ENCODE peak calls at places on chromosomes 4 and X, in eight cellular contexts. One of them, this sample, is unnamed.

GRCh38 chrX:18888281-18888680 is 95.6 kb downstream of the PHKA2 start:
- DNase-seq in EL: no peak
- DNase-seq in left ventricle myocardium inferior: no peak
- DNase-seq in endothelial cell: no peak
- DNase-seq in Caco-2: no peak
- DNase-seq in BJ: no peak
- DNase-seq in neural crest cell: no peak
- DNase-seq in fibroblast of lung: no peak
- DNase-seq in this sample: no peak

GRCh38 chr4:18670034-18670433 is 648.5 kb upstream of the LCORL start:
- DNase-seq in EL: no peak
- DNase-seq in left ventricle myocardium inferior: no peak
- DNase-seq in neural crest cell: no peak
- DNase-seq in fibroblast of lung: no peak
- DNase-seq in BJ: no peak
- DNase-seq in endothelial cell: no peak
- DNase-seq in Caco-2: no peak
- DNase-seq in this sample: no peak

GRCh38 chrX:49029876-49030275 is 13.3 kb downstream of the TFE3 start:
- DNase-seq in Caco-2: peak; percentile 80
- DNase-seq in left ventricle myocardium inferior: no peak
- DNase-seq in fibroblast of lung: no peak
- DNase-seq in endothelial cell: no peak
- DNase-seq in EL: no peak
- DNase-seq in BJ: no peak
- DNase-seq in neural crest cell: no peak
- DNase-seq in this sample: peak; percentile 16

GRCh38 chr4:117983541-117984451 is 50.5 kb upstream of the NDST3 start:
- DNase-seq in neural crest cell: no peak
- DNase-seq in endothelial cell: no peak
- DNase-seq in EL: peak; percentile 5
- DNase-seq in left ventricle myocardium inferior: no peak
- DNase-seq in BJ: no peak
- DNase-seq in fibroblast of lung: no peak
- DNase-seq in Caco-2: no peak
- DNase-seq in this sample: peak; percentile 72

GRCh38 chrX:119389214-119389613 is 9.9 kb upstream of the SLC25A43 start:
- DNase-seq in Caco-2: peak; percentile 53
- DNase-seq in fibroblast of lung: no peak
- DNase-seq in BJ: no peak
- DNase-seq in endothelial cell: no peak
- DNase-seq in neural crest cell: no peak
- DNase-seq in left ventricle myocardium inferior: no peak
- DNase-seq in EL: no peak
- DNase-seq in this sample: no peak

GRCh38 chr4:113292371-113293042 is 243.1 kb downstream of the ANK2 start:
- DNase-seq in neural crest cell: peak; percentile 25
- DNase-seq in fibroblast of lung: peak; percentile 85
- DNase-seq in left ventricle myocardium inferior: peak; percentile 37
- DNase-seq in BJ: no peak
- DNase-seq in EL: peak; percentile 2
- DNase-seq in Caco-2: no peak
- DNase-seq in endothelial cell: no peak
- DNase-seq in this sample: no peak

GRCh38 chr4:98564847-98565246 is 93.6 kb downstream of the TSPAN5 start:
- DNase-seq in left ventricle myocardium inferior: no peak
- DNase-seq in endothelial cell: no peak
- DNase-seq in EL: no peak
- DNase-seq in Caco-2: no peak
- DNase-seq in BJ: no peak
- DNase-seq in fibroblast of lung: no peak
- DNase-seq in neural crest cell: no peak
- DNase-seq in this sample: no peak

GRCh38 chr4:181618896-181619295 is 624.3 kb upstream of the TENM3 start:
- DNase-seq in fibroblast of lung: no peak
- DNase-seq in neural crest cell: no peak
- DNase-seq in EL: no peak
- DNase-seq in endothelial cell: no peak
- DNase-seq in BJ: no peak
- DNase-seq in Caco-2: no peak
- DNase-seq in left ventricle myocardium inferior: no peak
- DNase-seq in this sample: no peak

GRCh38 chr4:80138556-80139538 is 58.5 kb upstream of the PRDM8 start:
- DNase-seq in neural crest cell: no peak
- DNase-seq in fibroblast of lung: peak; percentile 57
- DNase-seq in endothelial cell: no peak
- DNase-seq in left ventricle myocardium inferior: no peak
- DNase-seq in BJ: no peak
- DNase-seq in Caco-2: no peak
- DNase-seq in EL: peak; percentile 70
- DNase-seq in this sample: no peak

GRCh38 chr4:56817840-56818491 is 3.5 kb downstream of the SPINK2 start:
- DNase-seq in left ventricle myocardium inferior: no peak
- DNase-seq in endothelial cell: no peak
- DNase-seq in BJ: no peak
- DNase-seq in Caco-2: no peak
- DNase-seq in EL: no peak
- DNase-seq in neural crest cell: no peak
- DNase-seq in fibroblast of lung: no peak
- DNase-seq in this sample: no peak

GRCh38 chr4:159506801-159507517 is 404.1 kb downstream of the RAPGEF2 start:
- DNase-seq in fibroblast of lung: no peak
- DNase-seq in BJ: no peak
- DNase-seq in EL: no peak
- DNase-seq in left ventricle myocardium inferior: no peak
- DNase-seq in Caco-2: no peak
- DNase-seq in neural crest cell: no peak
- DNase-seq in endothelial cell: no peak
- DNase-seq in this sample: no peak

GRCh38 chr4:72119946-72120345 is 88.1 kb downstream of the NPFFR2 start:
- DNase-seq in BJ: no peak
- DNase-seq in EL: no peak
- DNase-seq in endothelial cell: no peak
- DNase-seq in Caco-2: no peak
- DNase-seq in fibroblast of lung: no peak
- DNase-seq in neural crest cell: no peak
- DNase-seq in left ventricle myocardium inferior: no peak
- DNase-seq in this sample: peak; percentile 68

GRCh38 chrX:103063191-103063845 is 653 bp downstream of the BEX1 start:
- DNase-seq in endothelial cell: peak; percentile 20
- DNase-seq in Caco-2: no peak
- DNase-seq in left ventricle myocardium inferior: no peak
- DNase-seq in fibroblast of lung: peak; percentile 29
- DNase-seq in neural crest cell: peak; percentile 37
- DNase-seq in EL: peak; percentile 46
- DNase-seq in BJ: no peak
- DNase-seq in this sample: peak; percentile 81

GRCh38 chr4:44916406-44916805 is 190.1 kb upstream of the GNPDA2 start:
- DNase-seq in BJ: no peak
- DNase-seq in Caco-2: no peak
- DNase-seq in fibroblast of lung: peak; percentile 15
- DNase-seq in left ventricle myocardium inferior: no peak
- DNase-seq in EL: no peak
- DNase-seq in endothelial cell: no peak
- DNase-seq in neural crest cell: no peak
- DNase-seq in this sample: peak; percentile 80

GRCh38 chr4:114015444-114015899 is 36.0 kb upstream of the ARSJ start:
- DNase-seq in neural crest cell: no peak
- DNase-seq in EL: peak; percentile 99
- DNase-seq in endothelial cell: no peak
- DNase-seq in left ventricle myocardium inferior: no peak
- DNase-seq in fibroblast of lung: peak; percentile 99
- DNase-seq in Caco-2: no peak
- DNase-seq in BJ: peak; percentile 96
- DNase-seq in this sample: peak; percentile 15

GRCh38 chrX:20523626-20524312 is 257.1 kb upstream of the RPS6KA3 start:
- DNase-seq in endothelial cell: no peak
- DNase-seq in neural crest cell: no peak
- DNase-seq in EL: no peak
- DNase-seq in left ventricle myocardium inferior: no peak
- DNase-seq in BJ: no peak
- DNase-seq in Caco-2: no peak
- DNase-seq in fibroblast of lung: no peak
- DNase-seq in this sample: no peak

GRCh38 chrX:146921204-146921603 is 106.7 kb upstream of the CXorf51A start:
- DNase-seq in endothelial cell: no peak
- DNase-seq in fibroblast of lung: no peak
- DNase-seq in EL: no peak
- DNase-seq in BJ: no peak
- DNase-seq in Caco-2: no peak
- DNase-seq in left ventricle myocardium inferior: no peak
- DNase-seq in neural crest cell: no peak
- DNase-seq in this sample: no peak

GRCh38 chrX:103628386-103629290 is at the start of gene TCEAL1:
- DNase-seq in fibroblast of lung: peak; percentile 45
- DNase-seq in neural crest cell: peak; percentile 25
- DNase-seq in left ventricle myocardium inferior: peak; percentile 47
- DNase-seq in EL: peak; percentile 48
- DNase-seq in Caco-2: peak; percentile 59
- DNase-seq in BJ: no peak
- DNase-seq in endothelial cell: peak; percentile 28
- DNase-seq in this sample: peak; percentile 92

GRCh38 chrX:122203399-122203798 is 980.7 kb upstream of the GRIA3 start:
- DNase-seq in BJ: no peak
- DNase-seq in endothelial cell: no peak
- DNase-seq in EL: no peak
- DNase-seq in Caco-2: no peak
- DNase-seq in fibroblast of lung: no peak
- DNase-seq in left ventricle myocardium inferior: no peak
- DNase-seq in neural crest cell: no peak
- DNase-seq in this sample: no peak

GRCh38 chrX:1392376-1393130 is 640 bp upstream of the SLC25A6 start:
- DNase-seq in neural crest cell: peak; percentile 43
- DNase-seq in EL: peak; percentile 74
- DNase-seq in left ventricle myocardium inferior: peak; percentile 69
- DNase-seq in endothelial cell: peak; percentile 66
- DNase-seq in Caco-2: peak; percentile 82
- DNase-seq in BJ: no peak
- DNase-seq in fibroblast of lung: peak; percentile 76
- DNase-seq in this sample: no peak

GRCh38 chr4:99136329-99136728 is 7.8 kb downstream of the ADH4 start:
- DNase-seq in neural crest cell: no peak
- DNase-seq in Caco-2: no peak
- DNase-seq in endothelial cell: no peak
- DNase-seq in BJ: no peak
- DNase-seq in EL: no peak
- DNase-seq in fibroblast of lung: no peak
- DNase-seq in left ventricle myocardium inferior: no peak
- DNase-seq in this sample: no peak

GRCh38 chr4:5371415-5372190 is 320.3 kb downstream of the STK32B start:
- DNase-seq in Caco-2: peak; percentile 57
- DNase-seq in left ventricle myocardium inferior: no peak
- DNase-seq in BJ: peak; percentile 59
- DNase-seq in neural crest cell: no peak
- DNase-seq in fibroblast of lung: no peak
- DNase-seq in endothelial cell: no peak
- DNase-seq in EL: peak; percentile 94
- DNase-seq in this sample: peak; percentile 77

GRCh38 chr4:142913461-142914030 is 67.4 kb upstream of the INPP4B start:
- DNase-seq in Caco-2: no peak
- DNase-seq in left ventricle myocardium inferior: no peak
- DNase-seq in BJ: peak; percentile 10
- DNase-seq in endothelial cell: no peak
- DNase-seq in EL: peak; percentile 13
- DNase-seq in neural crest cell: no peak
- DNase-seq in fibroblast of lung: no peak
- DNase-seq in this sample: no peak

GRCh38 chr4:118335316-118335715 is 17.5 kb downstream of the PRSS12 start:
- DNase-seq in fibroblast of lung: peak; percentile 73
- DNase-seq in neural crest cell: no peak
- DNase-seq in Caco-2: no peak
- DNase-seq in left ventricle myocardium inferior: no peak
- DNase-seq in EL: no peak
- DNase-seq in BJ: no peak
- DNase-seq in endothelial cell: no peak
- DNase-seq in this sample: peak; percentile 21